ENCODE peak calls at places on chromosomes 7 and 10, in four cellular contexts. One of them, this sample, is unnamed.

GRCh38 chr7:28155964-28156363 is 24.6 kb downstream of the JAZF1 start:
- DNase-seq in activated CD8-positive, alpha-beta T cell treated with anti-CD3 and anti-CD28 coated beads for 36 hours: no peak
- DNase-seq in AG04449: no peak
- DNase-seq in natural killer cell: no peak
- DNase-seq in this sample: no peak

GRCh38 chr10:18599392-18599791 is 52.0 kb downstream of the NSUN6 start:
- DNase-seq in activated CD8-positive, alpha-beta T cell treated with anti-CD3 and anti-CD28 coated beads for 36 hours: no peak
- DNase-seq in AG04449: no peak
- DNase-seq in natural killer cell: no peak
- DNase-seq in this sample: no peak

GRCh38 chr10:126421745-126422144 is 33.5 kb upstream of the ADAM12 start:
- DNase-seq in activated CD8-positive, alpha-beta T cell treated with anti-CD3 and anti-CD28 coated beads for 36 hours: no peak
- DNase-seq in AG04449: peak
- DNase-seq in natural killer cell: no peak
- DNase-seq in this sample: no peak

GRCh38 chr10:124296121-124296812 is 122.5 kb downstream of the OAT start:
- DNase-seq in activated CD8-positive, alpha-beta T cell treated with anti-CD3 and anti-CD28 coated beads for 36 hours: peak
- DNase-seq in AG04449: no peak
- DNase-seq in natural killer cell: no peak
- DNase-seq in this sample: no peak

GRCh38 chr7:55307123-55307916 is 57.8 kb upstream of the LANCL2 start:
- DNase-seq in activated CD8-positive, alpha-beta T cell treated with anti-CD3 and anti-CD28 coated beads for 36 hours: no peak
- DNase-seq in AG04449: no peak
- DNase-seq in natural killer cell: no peak
- DNase-seq in this sample: no peak

GRCh38 chr7:5041047-5041446 is 4.6 kb upstream of the RBAK start:
- DNase-seq in activated CD8-positive, alpha-beta T cell treated with anti-CD3 and anti-CD28 coated beads for 36 hours: peak
- DNase-seq in AG04449: no peak
- DNase-seq in natural killer cell: no peak
- DNase-seq in this sample: no peak

GRCh38 chr7:89549768-89550167 is 604.5 kb upstream of the STEAP1 start:
- DNase-seq in activated CD8-positive, alpha-beta T cell treated with anti-CD3 and anti-CD28 coated beads for 36 hours: no peak
- DNase-seq in AG04449: no peak
- DNase-seq in natural killer cell: no peak
- DNase-seq in this sample: no peak

GRCh38 chr10:119517235-119518141 is 25.0 kb downstream of the RGS10 start:
- DNase-seq in activated CD8-positive, alpha-beta T cell treated with anti-CD3 and anti-CD28 coated beads for 36 hours: peak
- DNase-seq in AG04449: no peak
- DNase-seq in natural killer cell: peak
- DNase-seq in this sample: no peak

GRCh38 chr10:119422685-119423509 is 119.6 kb downstream of the RGS10 start:
- DNase-seq in activated CD8-positive, alpha-beta T cell treated with anti-CD3 and anti-CD28 coated beads for 36 hours: no peak
- DNase-seq in AG04449: no peak
- DNase-seq in natural killer cell: no peak
- DNase-seq in this sample: no peak

GRCh38 chr7:21261627-21262564 is 166.0 kb upstream of the SP4 start:
- DNase-seq in activated CD8-positive, alpha-beta T cell treated with anti-CD3 and anti-CD28 coated beads for 36 hours: peak
- DNase-seq in AG04449: no peak
- DNase-seq in natural killer cell: peak
- DNase-seq in this sample: peak

GRCh38 chr10:114458955-114459354 is 54.7 kb upstream of the AFAP1L2 start:
- DNase-seq in activated CD8-positive, alpha-beta T cell treated with anti-CD3 and anti-CD28 coated beads for 36 hours: peak
- DNase-seq in AG04449: no peak
- DNase-seq in natural killer cell: no peak
- DNase-seq in this sample: no peak

GRCh38 chr10:37703833-37704382 is 153.5 kb downstream of the ZNF248 start:
- DNase-seq in activated CD8-positive, alpha-beta T cell treated with anti-CD3 and anti-CD28 coated beads for 36 hours: no peak
- DNase-seq in AG04449: no peak
- DNase-seq in natural killer cell: no peak
- DNase-seq in this sample: no peak

GRCh38 chr10:17961551-17962422 is 10.1 kb downstream of the SLC39A12 start:
- DNase-seq in activated CD8-positive, alpha-beta T cell treated with anti-CD3 and anti-CD28 coated beads for 36 hours: no peak
- DNase-seq in AG04449: no peak
- DNase-seq in natural killer cell: no peak
- DNase-seq in this sample: no peak

GRCh38 chr10:101226506-101226887 is 2.8 kb downstream of the LBX1 start:
- DNase-seq in activated CD8-positive, alpha-beta T cell treated with anti-CD3 and anti-CD28 coated beads for 36 hours: no peak
- DNase-seq in AG04449: no peak
- DNase-seq in natural killer cell: no peak
- DNase-seq in this sample: no peak

GRCh38 chr7:43890468-43890867 is 15.9 kb downstream of the URGCP start:
- DNase-seq in activated CD8-positive, alpha-beta T cell treated with anti-CD3 and anti-CD28 coated beads for 36 hours: no peak
- DNase-seq in AG04449: no peak
- DNase-seq in natural killer cell: no peak
- DNase-seq in this sample: no peak

GRCh38 chr7:42720871-42721835 is 190.7 kb downstream of the C7orf25 start:
- DNase-seq in activated CD8-positive, alpha-beta T cell treated with anti-CD3 and anti-CD28 coated beads for 36 hours: no peak
- DNase-seq in AG04449: no peak
- DNase-seq in natural killer cell: no peak
- DNase-seq in this sample: no peak

GRCh38 chr10:119313645-119314044 is 106.3 kb downstream of the GRK5 start:
- DNase-seq in activated CD8-positive, alpha-beta T cell treated with anti-CD3 and anti-CD28 coated beads for 36 hours: peak
- DNase-seq in AG04449: no peak
- DNase-seq in natural killer cell: peak
- DNase-seq in this sample: no peak

GRCh38 chr10:86440874-86441838 is 74.6 kb upstream of the GRID1 start:
- DNase-seq in activated CD8-positive, alpha-beta T cell treated with anti-CD3 and anti-CD28 coated beads for 36 hours: peak
- DNase-seq in AG04449: peak
- DNase-seq in natural killer cell: no peak
- DNase-seq in this sample: no peak

GRCh38 chr7:12670759-12671545 is 16.5 kb upstream of the ARL4A start:
- DNase-seq in activated CD8-positive, alpha-beta T cell treated with anti-CD3 and anti-CD28 coated beads for 36 hours: no peak
- DNase-seq in AG04449: no peak
- DNase-seq in natural killer cell: no peak
- DNase-seq in this sample: no peak

GRCh38 chr10:124791378-124792348 is at the start of gene EEF1AKMT2:
- DNase-seq in activated CD8-positive, alpha-beta T cell treated with anti-CD3 and anti-CD28 coated beads for 36 hours: peak
- DNase-seq in AG04449: no peak
- DNase-seq in natural killer cell: peak
- DNase-seq in this sample: peak

GRCh38 chr10:88728107-88728763 is 22.2 kb downstream of the LIPK start:
- DNase-seq in activated CD8-positive, alpha-beta T cell treated with anti-CD3 and anti-CD28 coated beads for 36 hours: peak
- DNase-seq in AG04449: no peak
- DNase-seq in natural killer cell: no peak
- DNase-seq in this sample: no peak

DNA sequence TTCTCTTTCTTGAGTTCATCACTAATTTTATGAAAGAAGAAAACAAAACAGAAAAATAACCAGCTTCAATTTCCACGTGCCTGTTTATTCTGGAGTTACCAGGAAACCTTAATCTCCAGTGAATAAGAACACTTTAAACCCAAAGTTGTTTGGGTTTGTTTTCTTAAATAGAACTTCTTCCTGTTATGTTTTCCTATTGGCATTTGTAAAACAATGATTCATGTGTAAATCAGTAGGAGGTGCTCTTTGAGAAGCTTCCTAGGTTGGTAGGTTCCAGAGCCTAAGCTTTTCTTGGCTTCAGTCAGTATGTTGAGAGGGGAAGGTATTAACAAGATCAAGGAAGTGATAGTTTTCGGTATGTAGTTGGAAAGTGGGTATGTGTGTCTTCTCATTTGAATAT is 119.0 kb downstream of the BICC1 start:
- DNase-seq in activated CD8-positive, alpha-beta T cell treated with anti-CD3 and anti-CD28 coated beads for 36 hours: no peak
- DNase-seq in AG04449: no peak
- DNase-seq in natural killer cell: no peak
- DNase-seq in this sample: no peak
- TF ChIP-seq CTCF in activated CD8-positive, alpha-beta T cell treated with anti-CD3 and anti-CD28 coated beads for 36 hours: no peak
- TF ChIP-seq CTCF in AG04449: no peak
- TF ChIP-seq CTCF in natural killer cell: no peak
- TF ChIP-seq CTCF in this sample: no peak

DNA sequence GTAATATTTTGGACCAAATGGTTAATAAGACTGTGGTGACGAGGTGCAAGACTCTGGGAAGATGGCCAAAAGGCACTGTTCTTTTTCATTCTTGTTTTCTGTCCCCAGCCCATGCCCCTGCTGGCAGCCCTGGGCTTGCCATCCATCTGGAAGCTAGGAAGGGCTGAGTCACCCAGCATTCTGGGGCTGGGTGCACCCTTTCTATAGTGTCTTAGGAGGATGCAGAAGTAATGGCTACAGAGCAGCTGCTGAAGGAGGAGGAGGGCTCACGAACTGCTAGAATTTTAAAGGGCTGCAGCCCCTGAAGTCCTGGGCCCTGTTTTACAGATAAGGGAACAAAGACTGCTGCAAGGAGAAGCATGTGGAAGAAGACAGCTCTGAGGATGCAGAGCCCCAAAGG is 42.8 kb upstream of the ZNF32 start:
- DNase-seq in activated CD8-positive, alpha-beta T cell treated with anti-CD3 and anti-CD28 coated beads for 36 hours: no peak
- DNase-seq in AG04449: no peak
- DNase-seq in natural killer cell: no peak
- DNase-seq in this sample: no peak
- TF ChIP-seq CTCF in activated CD8-positive, alpha-beta T cell treated with anti-CD3 and anti-CD28 coated beads for 36 hours: no peak
- TF ChIP-seq CTCF in AG04449: peak
- TF ChIP-seq CTCF in natural killer cell: no peak
- TF ChIP-seq CTCF in this sample: no peak

DNA sequence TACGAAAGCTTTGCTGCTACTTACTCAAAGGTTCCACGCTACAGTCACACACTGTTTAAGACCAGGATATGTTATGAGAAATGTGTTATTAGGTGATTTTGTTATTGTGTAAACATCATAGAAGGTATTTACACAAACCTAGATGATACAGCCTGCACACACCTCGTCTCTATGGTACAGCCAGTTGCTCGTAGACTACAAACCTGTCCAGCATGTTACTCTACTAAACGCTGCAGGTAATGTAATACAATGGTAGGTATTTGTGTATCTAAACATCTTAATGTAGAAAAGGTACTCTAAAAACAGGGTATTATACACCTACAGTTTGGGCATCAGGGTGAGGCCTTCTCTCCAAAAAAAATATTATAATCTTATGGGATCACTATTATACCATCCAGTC is 181.2 kb downstream of the MYOF start:
- DNase-seq in activated CD8-positive, alpha-beta T cell treated with anti-CD3 and anti-CD28 coated beads for 36 hours: no peak
- DNase-seq in AG04449: no peak
- DNase-seq in natural killer cell: no peak
- DNase-seq in this sample: no peak
- TF ChIP-seq CTCF in activated CD8-positive, alpha-beta T cell treated with anti-CD3 and anti-CD28 coated beads for 36 hours: no peak
- TF ChIP-seq CTCF in AG04449: no peak
- TF ChIP-seq CTCF in natural killer cell: no peak
- TF ChIP-seq CTCF in this sample: no peak

GRCh38 chr7:104137971-104138370 is 69.8 kb downstream of the ORC5 start:
- DNase-seq in activated CD8-positive, alpha-beta T cell treated with anti-CD3 and anti-CD28 coated beads for 36 hours: no peak
- DNase-seq in AG04449: peak
- DNase-seq in natural killer cell: no peak
- DNase-seq in this sample: no peak
- TF ChIP-seq CTCF in activated CD8-positive, alpha-beta T cell treated with anti-CD3 and anti-CD28 coated beads for 36 hours: no peak
- TF ChIP-seq CTCF in AG04449: no peak
- TF ChIP-seq CTCF in natural killer cell: no peak
- TF ChIP-seq CTCF in this sample: no peak

GRCh38 chr10:90148121-90148855 is 446.9 kb downstream of the KIF20B start:
- DNase-seq in activated CD8-positive, alpha-beta T cell treated with anti-CD3 and anti-CD28 coated beads for 36 hours: no peak
- DNase-seq in AG04449: no peak
- DNase-seq in natural killer cell: no peak
- DNase-seq in this sample: no peak
- TF ChIP-seq CTCF in activated CD8-positive, alpha-beta T cell treated with anti-CD3 and anti-CD28 coated beads for 36 hours: peak
- TF ChIP-seq CTCF in AG04449: peak
- TF ChIP-seq CTCF in natural killer cell: no peak
- TF ChIP-seq CTCF in this sample: peak

GRCh38 chr7:115218076-115218475 is 296.2 kb downstream of the MDFIC start:
- DNase-seq in activated CD8-positive, alpha-beta T cell treated with anti-CD3 and anti-CD28 coated beads for 36 hours: no peak
- DNase-seq in AG04449: no peak
- DNase-seq in natural killer cell: no peak
- DNase-seq in this sample: no peak

GRCh38 chr7:115221484-115221883 is 299.6 kb downstream of the MDFIC start:
- DNase-seq in activated CD8-positive, alpha-beta T cell treated with anti-CD3 and anti-CD28 coated beads for 36 hours: no peak
- DNase-seq in AG04449: no peak
- DNase-seq in natural killer cell: no peak
- DNase-seq in this sample: no peak

GRCh38 chr7:115216652-115217051 is 294.8 kb downstream of the MDFIC start:
- DNase-seq in activated CD8-positive, alpha-beta T cell treated with anti-CD3 and anti-CD28 coated beads for 36 hours: no peak
- DNase-seq in AG04449: no peak
- DNase-seq in natural killer cell: no peak
- DNase-seq in this sample: no peak

GRCh38 chr7:115217373-115217772 is 295.5 kb downstream of the MDFIC start:
- DNase-seq in activated CD8-positive, alpha-beta T cell treated with anti-CD3 and anti-CD28 coated beads for 36 hours: no peak
- DNase-seq in AG04449: no peak
- DNase-seq in natural killer cell: no peak
- DNase-seq in this sample: no peak
- TF ChIP-seq CTCF in activated CD8-positive, alpha-beta T cell treated with anti-CD3 and anti-CD28 coated beads for 36 hours: peak
- TF ChIP-seq CTCF in AG04449: no peak
- TF ChIP-seq CTCF in natural killer cell: no peak
- TF ChIP-seq CTCF in this sample: no peak

GRCh38 chr7:111762799-111763198 is 200.5 kb upstream of the IMMP2L start:
- DNase-seq in activated CD8-positive, alpha-beta T cell treated with anti-CD3 and anti-CD28 coated beads for 36 hours: no peak
- DNase-seq in AG04449: no peak
- DNase-seq in natural killer cell: no peak
- DNase-seq in this sample: no peak

GRCh38 chr7:111758332-111758731 is 196.0 kb upstream of the IMMP2L start:
- DNase-seq in activated CD8-positive, alpha-beta T cell treated with anti-CD3 and anti-CD28 coated beads for 36 hours: no peak
- DNase-seq in AG04449: no peak
- DNase-seq in natural killer cell: no peak
- DNase-seq in this sample: no peak

GRCh38 chr7:111765936-111766643 is 203.8 kb upstream of the IMMP2L start:
- DNase-seq in activated CD8-positive, alpha-beta T cell treated with anti-CD3 and anti-CD28 coated beads for 36 hours: no peak
- DNase-seq in AG04449: no peak
- DNase-seq in natural killer cell: no peak
- DNase-seq in this sample: no peak

GRCh38 chr7:111760043-111760442 is 197.8 kb upstream of the IMMP2L start:
- DNase-seq in activated CD8-positive, alpha-beta T cell treated with anti-CD3 and anti-CD28 coated beads for 36 hours: no peak
- DNase-seq in AG04449: no peak
- DNase-seq in natural killer cell: no peak
- DNase-seq in this sample: no peak

DNA sequence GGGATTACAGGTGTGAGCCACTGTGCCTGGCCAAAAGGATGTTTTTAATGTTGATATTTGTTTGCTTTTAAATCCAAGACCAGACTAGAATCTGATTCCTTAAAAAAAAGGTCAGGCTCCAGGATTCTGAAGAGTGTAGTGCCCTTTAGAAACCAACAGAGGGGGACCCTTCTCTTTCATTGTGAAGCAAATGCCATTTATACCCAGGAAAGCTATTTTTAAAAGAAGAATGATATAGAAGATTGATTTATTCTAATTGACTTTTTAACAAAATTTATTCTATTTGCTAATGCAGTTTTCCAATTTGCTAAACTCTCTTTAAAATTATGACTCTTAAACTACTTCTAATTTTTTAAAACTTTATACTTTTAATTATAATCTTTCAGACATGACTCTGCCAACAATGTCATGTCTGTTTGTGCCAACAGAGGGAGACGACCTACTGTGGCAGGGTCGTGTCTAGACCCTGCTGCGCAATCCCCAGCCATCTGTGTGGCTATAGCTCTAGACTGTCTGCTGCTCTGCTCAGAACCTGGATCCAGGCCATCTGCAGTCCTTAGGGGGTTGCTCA is 201.0 kb upstream of the IMMP2L start:
- DNase-seq in activated CD8-positive, alpha-beta T cell treated with anti-CD3 and anti-CD28 coated beads for 36 hours: peak
- DNase-seq in AG04449: no peak
- DNase-seq in natural killer cell: no peak
- DNase-seq in this sample: no peak
- TF ChIP-seq CTCF in activated CD8-positive, alpha-beta T cell treated with anti-CD3 and anti-CD28 coated beads for 36 hours: peak
- TF ChIP-seq CTCF in AG04449: peak
- TF ChIP-seq CTCF in natural killer cell: no peak
- TF ChIP-seq CTCF in this sample: peak